ENCODE peak calls at places on chromosomes 13 and 19, in seven cellular contexts. E, I, G, K, B, N and P are unnamed samples.

GRCh38 chr13:80988752-80989151 is 647.8 kb upstream of the SPRY2 start:
- DNase-seq in I (no peak), B (no peak), K (no peak), G (no peak), E (no peak), N (no peak), P (no peak)

GRCh38 chr19:51681286-51681956 is 11.7 kb upstream of the SPACA6 start:
- DNase-seq in I (peak; percentile 27), N (no peak), E (no peak), G (no peak), K (no peak), B (peak; percentile 14), P (no peak)

GRCh38 chr13:101512650-101513049 is 60.2 kb downstream of the ITGBL1 start:
- DNase-seq in E (peak; percentile 85), I (no peak), K (no peak), B (no peak), N (no peak), G (no peak), P (no peak)

GRCh38 chr19:19120308-19121156 is 17.7 kb downstream of the TMEM161A start:
- DNase-seq in G (peak; percentile 46), B (peak; percentile 99), K (no peak), E (peak; percentile 68), I (peak; percentile 62), N (peak; percentile 90), P (peak; percentile 94)

GRCh38 chr13:39820606-39821005 is 165.1 kb downstream of the COG6 start:
- DNase-seq in K (no peak), E (no peak), N (no peak), G (no peak), B (peak; percentile 25), I (no peak), P (no peak)

GRCh38 chr13:33307820-33308219 is 22.3 kb upstream of the STARD13 start:
- DNase-seq in K (no peak), E (peak; percentile 90), I (peak; percentile 55), B (no peak), G (no peak), N (no peak), P (no peak)

GRCh38 chr13:97798171-97798821 is 155.2 kb upstream of the IPO5 start:
- DNase-seq in B (peak; percentile 26), K (no peak), E (no peak), G (peak; percentile 27), N (no peak), I (no peak), P (no peak)

GRCh38 chr19:872266-872951 is 12.9 kb downstream of the CFD start:
- DNase-seq in I (peak; percentile 38), E (peak; percentile 68), N (no peak), K (peak; percentile 60), G (peak; percentile 47), B (peak; percentile 88), P (no peak)

GRCh38 chr13:110888390-110888789 is 26.5 kb downstream of the ANKRD10 start:
- DNase-seq in N (no peak), I (no peak), G (no peak), E (no peak), K (no peak), B (no peak), P (no peak)

GRCh38 chr13:43686557-43686956 is 100.2 kb downstream of the ENOX1 start:
- DNase-seq in K (no peak), B (peak; percentile 76), G (no peak), E (peak; percentile 80), N (peak; percentile 46), I (peak; percentile 93), P (no peak)

GRCh38 chr19:18408053-18408476 is 10.6 kb upstream of the LRRC25 start:
- DNase-seq in G (no peak), K (no peak), B (peak; percentile 58), N (no peak), I (no peak), E (no peak), P (no peak)

GRCh38 chr19:54674021-54674617 is 11.3 kb downstream of the LILRB4 start:
- DNase-seq in E (no peak), K (no peak), I (no peak), N (no peak), G (no peak), B (peak; percentile 31), P (peak; percentile 2)

GRCh38 chr19:4061683-4062575 is 4.8 kb downstream of the ZBTB7A start:
- DNase-seq in G (no peak), I (no peak), B (no peak), N (peak; percentile 37), K (no peak), E (no peak), P (no peak)

GRCh38 chr19:4061178-4061682 is 5.5 kb downstream of the ZBTB7A start:
- DNase-seq in B (no peak), E (no peak), N (peak; percentile 84), K (peak; percentile 36), G (peak; percentile 79), I (no peak), P (no peak)

GRCh38 chr19:4059931-4060620 is 6.6 kb downstream of the ZBTB7A start:
- DNase-seq in N (peak; percentile 90), B (no peak), G (peak; percentile 51), I (no peak), E (no peak), K (peak; percentile 69), P (no peak)

GRCh38 chr19:4059493-4059880 is 7.2 kb downstream of the ZBTB7A start:
- DNase-seq in G (no peak), N (no peak), B (no peak), K (no peak), E (no peak), I (no peak), P (no peak)

DNA sequence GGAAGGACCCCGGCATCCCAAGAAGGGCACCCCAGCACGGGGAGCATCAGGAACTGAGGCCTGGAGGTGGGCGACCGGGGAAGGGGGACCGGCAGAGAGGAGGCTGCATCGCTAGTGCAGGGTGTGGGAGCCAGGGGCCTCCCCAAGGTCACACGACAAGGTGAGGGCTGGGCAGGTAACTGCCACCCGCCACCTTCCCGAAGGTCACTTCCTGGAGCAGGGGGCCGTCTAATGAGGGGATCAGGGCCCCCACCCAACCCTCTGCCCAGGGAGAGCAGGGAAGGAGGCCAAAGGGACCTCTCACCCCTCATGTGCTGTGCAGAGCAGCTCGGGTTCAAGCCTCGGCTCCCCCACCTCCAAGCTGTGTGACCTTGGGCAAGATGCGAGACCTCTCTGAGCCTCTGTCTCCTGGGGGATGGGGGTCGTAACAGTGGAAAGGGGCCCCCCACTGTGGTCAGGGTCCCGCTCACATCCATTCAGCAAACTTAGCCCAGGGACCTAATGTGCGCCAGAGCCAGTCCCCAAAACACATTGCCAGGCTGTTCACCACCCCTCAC is 6.0 kb downstream of the ZBTB7A start:
- DNase-seq in B (no peak), I (no peak), K (no peak), E (no peak), N (peak; percentile 36), G (no peak), P (no peak)
- H3K4me3 ChIP-seq in B (no peak overlapping the region), I (no peak overlapping the region), K (peak overlapping the region; percentile 4), E (no peak overlapping the region), N (peak overlapping the region; percentile 34), G (peak overlapping the region; percentile 49), P (no peak overlapping the region)

GRCh38 chr19:21466627-21467026 is 38.8 kb upstream of the ZNF429 start:
- DNase-seq in K (no peak), G (no peak), N (no peak), I (no peak), B (no peak), E (no peak), P (no peak)

GRCh38 chr19:21462540-21462939 is 42.9 kb upstream of the ZNF429 start:
- DNase-seq in I (no peak), G (no peak), E (no peak), B (no peak), K (no peak), N (no peak), P (no peak)

GRCh38 chr19:21460686-21461085 is 44.7 kb upstream of the ZNF429 start:
- DNase-seq in K (no peak), N (no peak), G (no peak), I (no peak), B (no peak), E (no peak), P (no peak)

GRCh38 chr19:21468791-21469190 is 36.6 kb upstream of the ZNF429 start:
- DNase-seq in E (no peak), N (no peak), B (peak; percentile 14), K (no peak), I (no peak), G (no peak), P (no peak)

GRCh38 chr19:21463449-21464105 is 41.8 kb upstream of the ZNF429 start:
- DNase-seq in G (no peak), B (peak; percentile 98), N (no peak), K (no peak), I (no peak), E (peak; percentile 64), P (peak; percentile 90)
- H3K27ac ChIP-seq in G (no peak overlapping the region), B (peak overlapping the region; percentile 38), N (no peak overlapping the region), K (no peak overlapping the region), I (no peak overlapping the region), E (no peak overlapping the region), P (no peak overlapping the region)

DNA sequence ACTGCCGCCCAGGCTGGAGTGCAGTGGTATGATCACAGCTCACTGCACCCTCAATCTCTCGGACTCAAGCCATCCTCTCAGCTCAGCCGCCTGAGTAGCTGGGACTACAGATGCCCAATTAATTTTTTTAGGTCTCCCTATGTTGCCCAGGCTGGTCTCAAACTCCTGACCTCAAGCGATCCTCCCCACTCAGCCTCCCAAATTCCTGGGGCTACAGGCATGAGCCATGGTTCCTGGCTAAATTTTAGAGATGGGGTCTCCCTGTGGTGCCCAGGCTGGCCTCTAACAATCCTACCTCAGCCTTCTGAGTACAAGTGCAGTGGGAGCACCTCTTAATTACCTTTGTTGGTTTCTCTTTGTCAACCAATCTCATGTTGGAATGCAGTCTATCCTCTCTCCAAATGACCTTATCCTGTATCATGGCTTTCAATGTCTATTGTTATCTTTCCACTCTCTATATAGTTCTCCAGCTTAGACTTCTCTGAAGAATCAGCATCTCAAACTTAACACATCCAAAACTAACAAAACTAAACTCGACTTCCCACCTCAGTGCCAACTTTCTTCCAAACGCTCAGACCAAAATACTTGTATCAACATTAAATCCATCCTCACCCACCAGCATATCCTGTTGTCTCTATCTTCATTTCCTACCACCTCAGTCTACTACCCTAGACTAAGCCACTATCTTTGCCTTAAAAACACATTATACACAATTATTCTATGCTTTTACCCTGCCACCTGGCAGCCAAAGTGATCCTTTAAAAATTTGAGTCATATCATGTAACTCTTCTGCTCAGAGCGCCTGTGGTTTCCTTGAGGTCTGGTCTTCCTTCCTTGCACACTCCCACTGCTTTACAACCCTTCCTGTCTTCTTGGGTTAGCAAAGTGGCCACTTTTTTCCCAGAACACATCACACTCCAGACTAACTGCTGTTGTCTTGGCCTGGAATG is 6.7 kb downstream of the TPT1 start:
- DNase-seq in N (no peak), G (no peak), E (peak; percentile 74), K (peak; percentile 30), B (no peak), I (peak; percentile 62), P (no peak)
- H3K4me3 ChIP-seq in N (no peak overlapping the region), G (no peak overlapping the region), E (no peak overlapping the region), K (no peak overlapping the region), B (no peak overlapping the region), I (no peak overlapping the region), P (no peak overlapping the region)

DNA sequence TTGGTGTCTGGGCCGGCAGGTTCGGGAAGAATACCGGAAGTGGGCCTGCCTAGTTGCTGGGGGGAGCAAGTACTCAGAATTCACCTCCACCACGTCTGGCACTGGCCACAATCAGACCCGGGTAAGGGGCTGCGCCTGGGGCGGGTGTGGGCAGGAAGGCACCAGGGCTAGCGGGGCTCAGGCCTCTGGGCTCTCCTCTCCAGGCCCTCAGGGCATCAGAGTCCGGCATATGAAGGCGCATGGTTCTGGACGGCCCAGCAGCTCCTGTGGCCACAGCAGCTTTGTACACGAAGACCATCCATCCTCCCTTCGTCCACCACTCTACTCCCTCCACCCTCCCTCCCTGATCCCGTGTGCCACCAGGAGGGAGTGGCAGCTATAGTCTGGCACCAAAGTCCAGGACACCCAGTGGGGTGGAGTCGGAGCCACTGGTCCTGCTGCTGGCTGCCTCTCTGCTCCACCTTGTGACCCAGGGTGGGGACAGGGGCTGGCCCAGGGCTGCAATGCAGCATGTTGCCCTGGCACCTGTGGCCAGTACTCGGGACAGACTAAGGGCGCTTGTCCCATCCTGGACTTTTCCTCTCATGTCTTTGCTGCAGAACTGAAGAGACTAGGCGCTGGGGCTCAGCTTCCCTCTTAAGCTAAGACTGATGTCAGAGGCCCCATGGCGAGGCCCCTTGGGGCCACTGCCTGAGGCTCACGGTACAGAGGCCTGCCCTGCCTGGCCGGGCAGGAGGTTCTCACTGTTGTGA is 11.1 kb downstream of the DDX39A start:
- DNase-seq in B (no peak), G (no peak), N (no peak), K (no peak), E (no peak), I (no peak), P (no peak)
- H3K27ac ChIP-seq in B (no peak overlapping the region), G (no peak overlapping the region), N (no peak overlapping the region), K (no peak overlapping the region), E (no peak overlapping the region), I (no peak overlapping the region), P (no peak overlapping the region)